ENCODE peak calls at places on chromosomes 1 and 21, in six cellular contexts. One of them, this sample, is unnamed. For H3K4me1, the result is how much of the 10 kb centered on the place peaks cover.

GRCh38 chr1:2556277-2557145 is at the start of gene TNFRSF14:
- DNase-seq in OCI-LY7: peak
- DNase-seq in PC-3: peak
- DNase-seq in CD4-positive, alpha-beta memory T cell: peak
- DNase-seq in astrocyte: no peak
- DNase-seq in aorta: peak
- DNase-seq in this sample: peak

GRCh38 chr1:27600500-27601175 is 3.3 kb downstream of the AHDC1 start:
- DNase-seq in OCI-LY7: peak
- DNase-seq in PC-3: no peak
- DNase-seq in CD4-positive, alpha-beta memory T cell: no peak
- DNase-seq in astrocyte: no peak
- DNase-seq in aorta: no peak
- DNase-seq in this sample: no peak

GRCh38 chr1:30878559-30878958 is 30.0 kb downstream of the SDC3 start:
- DNase-seq in OCI-LY7: no peak
- DNase-seq in PC-3: no peak
- DNase-seq in CD4-positive, alpha-beta memory T cell: no peak
- DNase-seq in astrocyte: no peak
- DNase-seq in aorta: no peak
- DNase-seq in this sample: no peak

GRCh38 chr1:157155658-157156057 is 17.5 kb upstream of the ETV3 start:
- DNase-seq in OCI-LY7: no peak
- DNase-seq in PC-3: no peak
- DNase-seq in CD4-positive, alpha-beta memory T cell: no peak
- DNase-seq in astrocyte: no peak
- DNase-seq in aorta: no peak
- DNase-seq in this sample: no peak

GRCh38 chr1:183630748-183631147 is 4.8 kb downstream of the ARPC5 start:
- DNase-seq in OCI-LY7: no peak
- DNase-seq in PC-3: peak
- DNase-seq in CD4-positive, alpha-beta memory T cell: no peak
- DNase-seq in astrocyte: peak
- DNase-seq in aorta: no peak
- DNase-seq in this sample: no peak

GRCh38 chr1:222006715-222007114 is 264.8 kb upstream of the DUSP10 start:
- DNase-seq in OCI-LY7: no peak
- DNase-seq in PC-3: no peak
- DNase-seq in CD4-positive, alpha-beta memory T cell: no peak
- DNase-seq in astrocyte: no peak
- DNase-seq in aorta: no peak
- DNase-seq in this sample: no peak

GRCh38 chr1:6257541-6258069 is 3.3 kb downstream of the GPR153 start:
- DNase-seq in OCI-LY7: no peak
- DNase-seq in PC-3: peak
- DNase-seq in CD4-positive, alpha-beta memory T cell: no peak
- DNase-seq in astrocyte: no peak
- DNase-seq in aorta: no peak
- DNase-seq in this sample: no peak

GRCh38 chr1:100631015-100631521 is 88.5 kb upstream of the VCAM1 start:
- DNase-seq in OCI-LY7: no peak
- DNase-seq in PC-3: peak
- DNase-seq in CD4-positive, alpha-beta memory T cell: no peak
- DNase-seq in astrocyte: peak
- DNase-seq in aorta: no peak
- DNase-seq in this sample: no peak

GRCh38 chr1:216617081-216617480 is 106.1 kb downstream of the ESRRG start:
- DNase-seq in OCI-LY7: no peak
- DNase-seq in PC-3: no peak
- DNase-seq in CD4-positive, alpha-beta memory T cell: no peak
- DNase-seq in astrocyte: no peak
- DNase-seq in aorta: no peak
- DNase-seq in this sample: no peak

GRCh38 chr1:248884632-248885295 is 21.3 kb upstream of the PGBD2 start:
- DNase-seq in OCI-LY7: peak
- DNase-seq in PC-3: no peak
- DNase-seq in CD4-positive, alpha-beta memory T cell: no peak
- DNase-seq in astrocyte: peak
- DNase-seq in aorta: no peak
- DNase-seq in this sample: no peak

GRCh38 chr1:201094829-201095228 is 17.4 kb downstream of the CACNA1S start:
- DNase-seq in OCI-LY7: no peak
- DNase-seq in PC-3: no peak
- DNase-seq in CD4-positive, alpha-beta memory T cell: no peak
- DNase-seq in astrocyte: no peak
- DNase-seq in aorta: no peak
- DNase-seq in this sample: no peak

GRCh38 chr1:6634278-6635052 is 9.8 kb downstream of the THAP3 start:
- DNase-seq in OCI-LY7: peak
- DNase-seq in PC-3: peak
- DNase-seq in CD4-positive, alpha-beta memory T cell: no peak
- DNase-seq in astrocyte: no peak
- DNase-seq in aorta: peak
- DNase-seq in this sample: no peak

GRCh38 chr1:78440381-78440793 is 50.4 kb upstream of the PTGFR start:
- DNase-seq in OCI-LY7: no peak
- DNase-seq in PC-3: peak
- DNase-seq in CD4-positive, alpha-beta memory T cell: no peak
- DNase-seq in astrocyte: peak
- DNase-seq in aorta: no peak
- DNase-seq in this sample: no peak

GRCh38 chr1:45679123-45679522 is 7.2 kb downstream of the GPBP1L1 start:
- DNase-seq in OCI-LY7: no peak
- DNase-seq in PC-3: peak
- DNase-seq in CD4-positive, alpha-beta memory T cell: no peak
- DNase-seq in astrocyte: peak
- DNase-seq in aorta: no peak
- DNase-seq in this sample: no peak

GRCh38 chr1:49200738-49201137 is 424.0 kb upstream of the BEND5 start:
- DNase-seq in OCI-LY7: no peak
- DNase-seq in PC-3: no peak
- DNase-seq in CD4-positive, alpha-beta memory T cell: no peak
- DNase-seq in astrocyte: no peak
- DNase-seq in aorta: no peak
- DNase-seq in this sample: no peak

GRCh38 chr1:196466656-196467055 is 141.6 kb downstream of the KCNT2 start:
- DNase-seq in OCI-LY7: no peak
- DNase-seq in PC-3: peak
- DNase-seq in CD4-positive, alpha-beta memory T cell: no peak
- DNase-seq in astrocyte: peak
- DNase-seq in aorta: no peak
- DNase-seq in this sample: no peak

GRCh38 chr1:58249729-58250586 is 296.6 kb downstream of the OMA1 start:
- DNase-seq in OCI-LY7: no peak
- DNase-seq in PC-3: no peak
- DNase-seq in CD4-positive, alpha-beta memory T cell: no peak
- DNase-seq in astrocyte: peak
- DNase-seq in aorta: no peak
- DNase-seq in this sample: no peak

GRCh38 chr1:19436716-19437476 is 48.4 kb downstream of the CAPZB start:
- DNase-seq in OCI-LY7: no peak
- DNase-seq in PC-3: peak
- DNase-seq in CD4-positive, alpha-beta memory T cell: no peak
- DNase-seq in astrocyte: peak
- DNase-seq in aorta: peak
- DNase-seq in this sample: no peak

GRCh38 chr1:227300682-227301081 is 17.6 kb downstream of the CDC42BPA start:
- DNase-seq in OCI-LY7: no peak
- DNase-seq in PC-3: no peak
- DNase-seq in CD4-positive, alpha-beta memory T cell: no peak
- DNase-seq in astrocyte: no peak
- DNase-seq in aorta: no peak
- DNase-seq in this sample: no peak

GRCh38 chr1:171611306-171611705 is 10.7 kb upstream of the MYOCOS start:
- DNase-seq in OCI-LY7: no peak
- DNase-seq in PC-3: no peak
- DNase-seq in CD4-positive, alpha-beta memory T cell: no peak
- DNase-seq in astrocyte: peak
- DNase-seq in aorta: no peak
- DNase-seq in this sample: no peak

GRCh38 chr1:154778944-154779343 is 91.1 kb downstream of the KCNN3 start:
- DNase-seq in OCI-LY7: no peak
- DNase-seq in PC-3: no peak
- DNase-seq in CD4-positive, alpha-beta memory T cell: no peak
- DNase-seq in astrocyte: no peak
- DNase-seq in aorta: peak
- DNase-seq in this sample: no peak

GRCh38 chr21:38165466-38166213 is 91.2 kb upstream of the KCNJ15 start:
- DNase-seq in OCI-LY7: no peak
- DNase-seq in PC-3: no peak
- DNase-seq in CD4-positive, alpha-beta memory T cell: no peak
- DNase-seq in astrocyte: peak
- DNase-seq in aorta: no peak
- DNase-seq in this sample: no peak

GRCh38 chr1:87335175-87335992 is 6.7 kb downstream of the LMO4 start:
- DNase-seq in OCI-LY7: peak
- DNase-seq in PC-3: peak
- DNase-seq in CD4-positive, alpha-beta memory T cell: peak
- DNase-seq in astrocyte: peak
- DNase-seq in aorta: peak
- DNase-seq in this sample: peak

DNA sequence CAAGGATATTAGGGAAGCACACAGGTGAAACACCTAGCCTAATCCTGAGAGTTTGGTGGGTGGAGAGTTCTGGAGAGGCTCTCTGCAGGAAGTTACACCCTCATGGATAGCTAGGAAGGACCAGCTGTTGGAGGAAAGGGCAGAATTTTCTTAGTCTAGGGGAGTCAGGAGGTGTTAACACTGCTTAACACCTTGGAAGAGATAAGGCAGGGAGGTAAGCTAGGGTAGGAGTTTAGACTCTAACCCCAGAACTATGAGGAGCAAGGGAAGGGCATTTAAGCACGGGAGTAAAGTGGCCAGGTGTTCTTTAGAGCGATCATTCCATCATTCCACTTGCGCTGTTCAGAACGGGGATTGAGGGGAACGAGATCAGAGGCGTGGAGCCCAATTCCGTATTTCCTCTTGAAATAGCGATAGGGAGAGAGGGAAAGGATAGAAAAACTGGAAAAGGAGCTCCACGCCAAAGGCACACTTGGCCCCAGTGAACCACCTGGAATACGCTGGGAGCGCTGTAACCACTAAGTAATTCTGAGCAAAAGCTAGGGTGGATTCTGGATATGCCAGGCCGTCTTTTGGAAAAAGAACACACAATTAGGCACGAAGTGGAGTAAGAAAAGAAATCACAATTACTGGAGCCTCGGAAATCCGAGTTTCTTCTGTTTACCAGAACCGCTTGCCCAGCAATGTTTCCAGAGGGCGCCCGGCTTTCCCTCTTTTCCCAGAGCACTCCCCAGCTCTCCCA is 1.5 kb upstream of the GPR137B start:
- DNase-seq in OCI-LY7: no peak
- DNase-seq in PC-3: no peak
- DNase-seq in CD4-positive, alpha-beta memory T cell: no peak
- DNase-seq in astrocyte: no peak
- DNase-seq in aorta: no peak
- DNase-seq in this sample: no peak
- H3K4me1 ChIP-seq in OCI-LY7: under half
- H3K4me1 ChIP-seq in PC-3: under half
- H3K4me1 ChIP-seq in CD4-positive, alpha-beta memory T cell: under half
- H3K4me1 ChIP-seq in astrocyte: under half
- H3K4me1 ChIP-seq in aorta: under half
- H3K4me1 ChIP-seq in this sample: under half

GRCh38 chr1:8425781-8426161 is 107.9 kb downstream of the SLC45A1 start:
- DNase-seq in OCI-LY7: no peak
- DNase-seq in PC-3: no peak
- DNase-seq in CD4-positive, alpha-beta memory T cell: no peak
- DNase-seq in astrocyte: no peak
- DNase-seq in aorta: no peak
- DNase-seq in this sample: no peak

GRCh38 chr1:8428441-8428840 is 110.5 kb downstream of the SLC45A1 start:
- DNase-seq in OCI-LY7: peak
- DNase-seq in PC-3: no peak
- DNase-seq in CD4-positive, alpha-beta memory T cell: no peak
- DNase-seq in astrocyte: no peak
- DNase-seq in aorta: no peak
- DNase-seq in this sample: no peak

GRCh38 chr1:8426996-8427395 is 109.1 kb downstream of the SLC45A1 start:
- DNase-seq in OCI-LY7: peak
- DNase-seq in PC-3: no peak
- DNase-seq in CD4-positive, alpha-beta memory T cell: no peak
- DNase-seq in astrocyte: no peak
- DNase-seq in aorta: no peak
- DNase-seq in this sample: no peak

GRCh38 chr1:8427986-8428385 is 110.1 kb downstream of the SLC45A1 start:
- DNase-seq in OCI-LY7: peak
- DNase-seq in PC-3: no peak
- DNase-seq in CD4-positive, alpha-beta memory T cell: no peak
- DNase-seq in astrocyte: no peak
- DNase-seq in aorta: peak
- DNase-seq in this sample: no peak

GRCh38 chr1:8427493-8427892 is 109.6 kb downstream of the SLC45A1 start:
- DNase-seq in OCI-LY7: peak
- DNase-seq in PC-3: no peak
- DNase-seq in CD4-positive, alpha-beta memory T cell: peak
- DNase-seq in astrocyte: peak
- DNase-seq in aorta: no peak
- DNase-seq in this sample: no peak
- H3K4me1 ChIP-seq in OCI-LY7: half or more
- H3K4me1 ChIP-seq in PC-3: under half
- H3K4me1 ChIP-seq in CD4-positive, alpha-beta memory T cell: half or more
- H3K4me1 ChIP-seq in astrocyte: under half
- H3K4me1 ChIP-seq in aorta: under half
- H3K4me1 ChIP-seq in this sample: half or more

DNA sequence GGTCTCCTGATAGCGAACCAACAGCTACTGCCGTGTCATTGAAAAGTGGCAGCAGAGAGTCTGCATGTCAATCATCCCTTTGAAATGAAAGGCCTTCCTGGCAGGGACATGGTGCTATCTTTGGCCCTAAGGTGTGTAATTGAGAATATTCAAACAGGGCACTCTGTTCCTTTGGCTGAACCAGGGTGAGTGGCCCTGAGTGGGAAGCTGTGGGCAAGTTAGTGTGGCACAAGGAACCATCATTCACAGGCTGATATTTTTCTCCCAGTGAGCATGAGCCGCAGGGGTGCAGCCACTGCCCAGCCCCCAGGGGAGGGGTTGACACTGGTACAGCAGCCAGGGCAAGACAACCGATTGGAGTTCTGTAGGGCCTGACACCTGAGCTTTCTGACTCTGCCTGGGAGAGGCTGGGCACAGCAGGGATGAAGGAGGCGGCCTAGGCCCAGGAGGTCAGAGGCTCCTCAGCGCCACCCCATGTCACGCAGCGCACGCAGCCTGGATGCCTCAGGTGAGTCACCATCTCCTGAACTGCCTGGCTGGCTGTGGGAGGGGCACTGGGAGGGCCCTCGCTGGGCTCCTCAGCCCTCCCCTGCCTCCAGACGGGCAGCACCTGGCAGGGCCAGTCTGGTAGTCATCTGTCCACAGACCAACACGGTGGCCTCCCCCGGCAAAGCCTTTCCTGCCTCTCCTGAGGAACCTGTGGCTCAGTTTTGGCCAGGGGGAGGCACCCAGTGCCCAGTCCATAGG is 13.2 kb downstream of the QSOX1 start:
- DNase-seq in OCI-LY7: no peak
- DNase-seq in PC-3: peak
- DNase-seq in CD4-positive, alpha-beta memory T cell: no peak
- DNase-seq in astrocyte: no peak
- DNase-seq in aorta: no peak
- DNase-seq in this sample: no peak
- H3K4me1 ChIP-seq in OCI-LY7: under half
- H3K4me1 ChIP-seq in PC-3: half or more
- H3K4me1 ChIP-seq in CD4-positive, alpha-beta memory T cell: under half
- H3K4me1 ChIP-seq in astrocyte: under half
- H3K4me1 ChIP-seq in aorta: under half
- H3K4me1 ChIP-seq in this sample: under half

GRCh38 chr1:24930703-24931480 is 816 bp upstream of the RUNX3 start:
- DNase-seq in OCI-LY7: no peak
- DNase-seq in PC-3: no peak
- DNase-seq in CD4-positive, alpha-beta memory T cell: no peak
- DNase-seq in astrocyte: no peak
- DNase-seq in aorta: no peak
- DNase-seq in this sample: no peak
- H3K4me1 ChIP-seq in OCI-LY7: half or more
- H3K4me1 ChIP-seq in PC-3: under half
- H3K4me1 ChIP-seq in CD4-positive, alpha-beta memory T cell: half or more
- H3K4me1 ChIP-seq in astrocyte: under half
- H3K4me1 ChIP-seq in aorta: under half
- H3K4me1 ChIP-seq in this sample: under half

This sample was measured in effector memory CD4-positive, alpha-beta T cell.